ENCODE peak calls at places on chromosomes 12 and 14, in six cellular contexts. O, S, N, R, Y and B are unnamed samples.

GRCh38 chr12:93740721-93741120 is 63.5 kb downstream of the CRADD start:
- DNase-seq in R (peak; percentile 53), N (no peak), S (no peak), Y (no peak), O (no peak), B (no peak)

GRCh38 chr14:38074091-38074490 is 133.6 kb upstream of the SSTR1 start:
- DNase-seq in Y (no peak), R (no peak), S (no peak), O (no peak), N (no peak), B (no peak)

GRCh38 chr12:95206916-95207315 is 10.4 kb downstream of the FGD6 start:
- DNase-seq in Y (no peak), O (no peak), S (no peak), R (no peak), N (no peak), B (no peak)

GRCh38 chr12:2547273-2548044 is 247.3 kb upstream of the FKBP4 start:
- DNase-seq in N (no peak), Y (no peak), O (no peak), S (no peak), R (no peak), B (no peak)

GRCh38 chr12:52280319-52280795 is 5.9 kb downstream of the KRT86 start:
- DNase-seq in N (no peak), R (no peak), Y (no peak), O (peak; percentile 91), S (no peak), B (no peak)

GRCh38 chr12:2801044-2801783 is 6.4 kb downstream of the FKBP4 start:
- DNase-seq in R (no peak), N (no peak), Y (no peak), O (no peak), S (no peak), B (no peak)

GRCh38 chr14:72809063-72809462 is 84.8 kb downstream of the DPF3 start:
- DNase-seq in R (no peak), N (no peak), O (no peak), S (no peak), Y (no peak), B (no peak)

GRCh38 chr14:23117371-23118020 is 1.6 kb downstream of the CEBPE start:
- DNase-seq in S (no peak), R (no peak), Y (no peak), O (no peak), N (no peak), B (no peak)

GRCh38 chr12:50232771-50233209 is 50.5 kb downstream of the LIMA1 start:
- DNase-seq in N (no peak), O (no peak), S (peak; percentile 52), R (no peak), Y (no peak), B (no peak)

GRCh38 chr12:29991924-29992323 is 208.2 kb upstream of the TMTC1 start:
- DNase-seq in R (no peak), Y (no peak), O (no peak), S (no peak), N (no peak), B (no peak)

GRCh38 chr14:90409209-90409730 is 12.4 kb downstream of the CALM1 start:
- DNase-seq in O (peak; percentile 96), N (no peak), R (no peak), S (no peak), Y (no peak), B (no peak)

GRCh38 chr14:73802431-73803188 is 49.0 kb upstream of the PTGR2 start:
- DNase-seq in N (no peak), Y (no peak), S (no peak), R (no peak), O (no peak), B (no peak)

GRCh38 chr12:25287610-25288009 is 36.9 kb upstream of the KRAS start:
- DNase-seq in R (no peak), S (no peak), N (no peak), O (no peak), Y (no peak), B (no peak)

GRCh38 chr12:115012861-115013667 is 329.1 kb upstream of the TBX3 start:
- DNase-seq in O (no peak), Y (no peak), S (peak; percentile 81), R (no peak), N (no peak), B (no peak)

GRCh38 chr12:12877789-12878455 is 13.4 kb upstream of the GPRC5A start:
- DNase-seq in Y (no peak), O (peak; percentile 71), S (peak; percentile 61), R (no peak), N (no peak), B (no peak)

GRCh38 chr12:88876867-88877266 is 296.6 kb upstream of the KITLG start:
- DNase-seq in S (no peak), N (no peak), R (no peak), O (no peak), Y (no peak), B (no peak)